ENCODE peak calls at places on chromosomes 12 and 14, in ten cellular contexts. I is HT-29; W is AG09309; Z is progenitor cell of endocrine pancreas; T is nucleus accumbens; J is T-helper 9 cell; O is AG20443; V is CD4-positive, alpha-beta T cell; R is amniotic stem cell; Y is adrenal gland. D is an unnamed sample.

GRCh38 chr14:63918411-63918810 is 65.6 kb downstream of the SYNE2 start:
- DNase-seq in I (no peak), W (no peak), Z (no peak), T (no peak), J (no peak), O (no peak), V (no peak), R (no peak), Y (peak; percentile 24), D (no peak)

GRCh38 chr12:123971770-123972447 is 722 bp downstream of the CCDC92 start:
- DNase-seq in I (peak; percentile 58), W (no peak), Z (no peak), T (peak; percentile 31), J (peak; percentile 21), O (peak; percentile 26), V (peak; percentile 18), R (no peak), Y (peak; percentile 28), D (peak; percentile 12)

GRCh38 chr12:42094277-42094676 is 50.4 kb downstream of the GXYLT1 start:
- DNase-seq in I (no peak), W (no peak), Z (no peak), T (no peak), J (no peak), O (peak; percentile 20), V (no peak), R (no peak), Y (peak; percentile 49), D (no peak)

GRCh38 chr14:95068091-95068490 is 89.2 kb downstream of the DICER1 start:
- DNase-seq in I (no peak), W (no peak), Z (no peak), T (no peak), J (no peak), O (no peak), V (no peak), R (no peak), Y (no peak), D (no peak)

GRCh38 chr12:68374315-68374982 is 42.3 kb upstream of the MDM1 start:
- DNase-seq in I (no peak), W (no peak), Z (no peak), T (no peak), J (peak; percentile 12), O (no peak), V (peak; percentile 41), R (no peak), Y (no peak), D (no peak)

GRCh38 chr14:88333036-88333435 is 10.0 kb upstream of the KCNK10 start:
- DNase-seq in I (no peak), W (no peak), Z (no peak), T (no peak), J (no peak), O (no peak), V (no peak), R (no peak), Y (no peak), D (no peak)

GRCh38 chr14:100065161-100065871 is at the start of gene EVL:
- DNase-seq in I (no peak), W (no peak), Z (no peak), T (no peak), J (no peak), O (no peak), V (peak; percentile 75), R (no peak), Y (no peak), D (no peak)

GRCh38 chr14:53772936-53773335 is 183.7 kb downstream of the BMP4 start:
- DNase-seq in I (no peak), W (no peak), Z (no peak), T (no peak), J (no peak), O (no peak), V (no peak), R (no peak), Y (no peak), D (no peak)

GRCh38 chr12:106245767-106246166 is 2.1 kb downstream of the CKAP4 start:
- DNase-seq in I (peak; percentile 22), W (no peak), Z (no peak), T (no peak), J (no peak), O (peak; percentile 79), V (no peak), R (no peak), Y (peak; percentile 58), D (no peak)

D was measured in dermis microvascular lymphatic vessel endothelial cell.